ENCODE peak calls at places on chromosomes 4 and X, in seven cellular contexts. One of them, this sample, is unnamed.

GRCh38 chr4:138178566-138178965 is 63.6 kb downstream of the SLC7A11 start:
- DNase-seq in mesenchymal stem cell: no peak
- DNase-seq in IMR-90: peak
- DNase-seq in neuronal stem cell: no peak
- DNase-seq in trophoblast cell: no peak
- DNase-seq in H9: no peak
- DNase-seq in H1: no peak
- DNase-seq in this sample: no peak

GRCh38 chrX:23292979-23293651 is 41.5 kb upstream of the PTCHD1 start:
- DNase-seq in H9: no peak
- DNase-seq in trophoblast cell: no peak
- DNase-seq in H1: no peak
- DNase-seq in IMR-90: no peak
- DNase-seq in mesenchymal stem cell: no peak
- DNase-seq in neuronal stem cell: no peak
- DNase-seq in this sample: no peak

GRCh38 chr4:2423695-2424094 is 4.9 kb downstream of the CFAP99 start:
- DNase-seq in IMR-90: no peak
- DNase-seq in H9: no peak
- DNase-seq in mesenchymal stem cell: no peak
- DNase-seq in trophoblast cell: no peak
- DNase-seq in neuronal stem cell: no peak
- DNase-seq in H1: no peak
- DNase-seq in this sample: no peak

GRCh38 chr4:6308890-6309643 is 39.4 kb downstream of the WFS1 start:
- DNase-seq in trophoblast cell: no peak
- DNase-seq in IMR-90: no peak
- DNase-seq in H1: no peak
- DNase-seq in H9: peak
- DNase-seq in neuronal stem cell: peak
- DNase-seq in mesenchymal stem cell: no peak
- DNase-seq in this sample: peak

GRCh38 chrX:9844936-9845573 is 58.8 kb downstream of the SHROOM2 start:
- DNase-seq in IMR-90: no peak
- DNase-seq in trophoblast cell: no peak
- DNase-seq in mesenchymal stem cell: peak
- DNase-seq in H1: no peak
- DNase-seq in H9: no peak
- DNase-seq in neuronal stem cell: no peak
- DNase-seq in this sample: no peak

GRCh38 chr4:7358100-7358735 is 76.5 kb downstream of the PSAPL1 start:
- DNase-seq in H1: no peak
- DNase-seq in neuronal stem cell: no peak
- DNase-seq in mesenchymal stem cell: peak
- DNase-seq in IMR-90: peak
- DNase-seq in H9: no peak
- DNase-seq in trophoblast cell: peak
- DNase-seq in this sample: peak

GRCh38 chr4:138898282-138898681 is 117.3 kb upstream of the NOCT start:
- DNase-seq in trophoblast cell: peak
- DNase-seq in H1: no peak
- DNase-seq in neuronal stem cell: no peak
- DNase-seq in IMR-90: peak
- DNase-seq in mesenchymal stem cell: peak
- DNase-seq in H9: no peak
- DNase-seq in this sample: peak

GRCh38 chr4:8862800-8863758 is 8.6 kb downstream of the HMX1 start:
- DNase-seq in H1: no peak
- DNase-seq in mesenchymal stem cell: no peak
- DNase-seq in H9: no peak
- DNase-seq in trophoblast cell: no peak
- DNase-seq in neuronal stem cell: no peak
- DNase-seq in IMR-90: no peak
- DNase-seq in this sample: no peak

GRCh38 chr4:1201851-1202525 is 29.6 kb upstream of the SPON2 start:
- DNase-seq in H9: no peak
- DNase-seq in IMR-90: peak
- DNase-seq in H1: no peak
- DNase-seq in trophoblast cell: no peak
- DNase-seq in mesenchymal stem cell: peak
- DNase-seq in neuronal stem cell: no peak
- DNase-seq in this sample: no peak

GRCh38 chrX:115268421-115268820 is 21.1 kb upstream of the LUZP4 start:
- DNase-seq in mesenchymal stem cell: no peak
- DNase-seq in H1: no peak
- DNase-seq in neuronal stem cell: no peak
- DNase-seq in trophoblast cell: no peak
- DNase-seq in H9: no peak
- DNase-seq in IMR-90: peak
- DNase-seq in this sample: peak

GRCh38 chr4:125181804-125182203 is 133.0 kb upstream of the FAT4 start:
- DNase-seq in neuronal stem cell: no peak
- DNase-seq in trophoblast cell: no peak
- DNase-seq in mesenchymal stem cell: no peak
- DNase-seq in H9: no peak
- DNase-seq in IMR-90: no peak
- DNase-seq in H1: no peak
- DNase-seq in this sample: no peak

GRCh38 chr4:144695721-144696120 is 49.8 kb downstream of the HHIP start:
- DNase-seq in neuronal stem cell: no peak
- DNase-seq in H1: no peak
- DNase-seq in H9: no peak
- DNase-seq in trophoblast cell: no peak
- DNase-seq in IMR-90: no peak
- DNase-seq in mesenchymal stem cell: no peak
- DNase-seq in this sample: no peak

GRCh38 chrX:24733111-24733510 is 39.4 kb downstream of the POLA1 start:
- DNase-seq in H9: no peak
- DNase-seq in IMR-90: no peak
- DNase-seq in H1: no peak
- DNase-seq in neuronal stem cell: no peak
- DNase-seq in trophoblast cell: no peak
- DNase-seq in mesenchymal stem cell: no peak
- DNase-seq in this sample: no peak

GRCh38 chrX:65695849-65696248 is 28.4 kb downstream of the MSN start:
- DNase-seq in neuronal stem cell: no peak
- DNase-seq in H9: no peak
- DNase-seq in IMR-90: no peak
- DNase-seq in H1: no peak
- DNase-seq in trophoblast cell: no peak
- DNase-seq in mesenchymal stem cell: no peak
- DNase-seq in this sample: no peak
- H2BK120ac ChIP-seq in neuronal stem cell: no peak
- H2BK120ac ChIP-seq in H9: no peak
- H2BK120ac ChIP-seq in IMR-90: no peak
- H2BK120ac ChIP-seq in H1: no peak
- H2BK120ac ChIP-seq in trophoblast cell: no peak
- H2BK120ac ChIP-seq in mesenchymal stem cell: no peak
- H2BK120ac ChIP-seq in this sample: no peak

GRCh38 chr4:13908455-13908854 is 280.9 kb upstream of the BOD1L1 start:
- DNase-seq in H9: no peak
- DNase-seq in trophoblast cell: no peak
- DNase-seq in neuronal stem cell: no peak
- DNase-seq in IMR-90: no peak
- DNase-seq in H1: no peak
- DNase-seq in mesenchymal stem cell: no peak
- DNase-seq in this sample: no peak

GRCh38 chr4:13912966-13913365 is 285.4 kb upstream of the BOD1L1 start:
- DNase-seq in H1: no peak
- DNase-seq in H9: no peak
- DNase-seq in IMR-90: peak
- DNase-seq in trophoblast cell: no peak
- DNase-seq in neuronal stem cell: no peak
- DNase-seq in mesenchymal stem cell: peak
- DNase-seq in this sample: no peak

GRCh38 chr4:13910556-13910955 is 283.0 kb upstream of the BOD1L1 start:
- DNase-seq in mesenchymal stem cell: no peak
- DNase-seq in H9: no peak
- DNase-seq in neuronal stem cell: no peak
- DNase-seq in trophoblast cell: no peak
- DNase-seq in H1: no peak
- DNase-seq in IMR-90: no peak
- DNase-seq in this sample: no peak

GRCh38 chr4:13912436-13912835 is 284.9 kb upstream of the BOD1L1 start:
- DNase-seq in mesenchymal stem cell: no peak
- DNase-seq in trophoblast cell: no peak
- DNase-seq in H1: no peak
- DNase-seq in IMR-90: peak
- DNase-seq in H9: no peak
- DNase-seq in neuronal stem cell: no peak
- DNase-seq in this sample: peak

GRCh38 chr4:13911256-13911655 is 283.7 kb upstream of the BOD1L1 start:
- DNase-seq in mesenchymal stem cell: no peak
- DNase-seq in trophoblast cell: no peak
- DNase-seq in neuronal stem cell: no peak
- DNase-seq in H1: no peak
- DNase-seq in H9: no peak
- DNase-seq in IMR-90: no peak
- DNase-seq in this sample: no peak
- H2BK120ac ChIP-seq in mesenchymal stem cell: no peak
- H2BK120ac ChIP-seq in trophoblast cell: no peak
- H2BK120ac ChIP-seq in neuronal stem cell: no peak
- H2BK120ac ChIP-seq in H1: no peak
- H2BK120ac ChIP-seq in H9: no peak
- H2BK120ac ChIP-seq in IMR-90: peak
- H2BK120ac ChIP-seq in this sample: no peak

DNA sequence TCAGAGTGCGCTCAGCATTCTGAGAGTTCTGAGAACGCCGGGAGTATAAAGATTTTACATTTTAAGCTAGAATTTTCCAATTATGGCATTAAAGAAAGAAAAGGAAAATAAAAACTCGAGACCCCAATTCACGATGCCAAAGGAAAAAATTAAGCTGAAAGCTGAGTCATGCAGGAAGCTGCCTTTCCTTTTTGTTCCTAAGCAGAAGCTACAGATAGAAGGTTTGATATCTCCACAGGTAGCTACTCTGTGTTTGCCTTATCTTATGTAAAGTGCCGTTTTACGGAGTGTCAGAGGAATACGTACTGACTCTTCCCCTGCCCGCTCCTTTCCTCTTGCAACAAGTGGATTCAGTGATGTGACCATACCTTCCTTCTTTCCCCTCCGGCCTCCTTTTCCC is 10.8 kb upstream of the SORBS2 start:
- DNase-seq in IMR-90: no peak
- DNase-seq in H9: no peak
- DNase-seq in neuronal stem cell: no peak
- DNase-seq in trophoblast cell: no peak
- DNase-seq in H1: no peak
- DNase-seq in mesenchymal stem cell: no peak
- DNase-seq in this sample: peak
- H2BK120ac ChIP-seq in IMR-90: no peak
- H2BK120ac ChIP-seq in H9: no peak
- H2BK120ac ChIP-seq in neuronal stem cell: no peak
- H2BK120ac ChIP-seq in trophoblast cell: no peak
- H2BK120ac ChIP-seq in H1: peak
- H2BK120ac ChIP-seq in mesenchymal stem cell: no peak
- H2BK120ac ChIP-seq in this sample: peak

GRCh38 chr4:15013585-15013984 is 11.3 kb downstream of the CPEB2 start:
- DNase-seq in H1: no peak
- DNase-seq in neuronal stem cell: no peak
- DNase-seq in mesenchymal stem cell: no peak
- DNase-seq in IMR-90: no peak
- DNase-seq in H9: no peak
- DNase-seq in trophoblast cell: no peak
- DNase-seq in this sample: no peak

GRCh38 chr4:15010038-15010585 is 7.8 kb downstream of the CPEB2 start:
- DNase-seq in neuronal stem cell: no peak
- DNase-seq in H9: no peak
- DNase-seq in mesenchymal stem cell: no peak
- DNase-seq in trophoblast cell: no peak
- DNase-seq in IMR-90: no peak
- DNase-seq in H1: no peak
- DNase-seq in this sample: no peak

GRCh38 chr4:15007201-15007600 is 4.9 kb downstream of the CPEB2 start:
- DNase-seq in neuronal stem cell: no peak
- DNase-seq in H1: no peak
- DNase-seq in trophoblast cell: no peak
- DNase-seq in mesenchymal stem cell: no peak
- DNase-seq in H9: no peak
- DNase-seq in IMR-90: no peak
- DNase-seq in this sample: peak

GRCh38 chr4:15012017-15012788 is 9.9 kb downstream of the CPEB2 start:
- DNase-seq in trophoblast cell: no peak
- DNase-seq in IMR-90: no peak
- DNase-seq in H9: no peak
- DNase-seq in neuronal stem cell: no peak
- DNase-seq in H1: no peak
- DNase-seq in mesenchymal stem cell: no peak
- DNase-seq in this sample: no peak

GRCh38 chr4:15011166-15011565 is 8.9 kb downstream of the CPEB2 start:
- DNase-seq in H1: no peak
- DNase-seq in trophoblast cell: no peak
- DNase-seq in IMR-90: no peak
- DNase-seq in neuronal stem cell: no peak
- DNase-seq in H9: no peak
- DNase-seq in mesenchymal stem cell: no peak
- DNase-seq in this sample: no peak
- H2BK120ac ChIP-seq in H1: no peak
- H2BK120ac ChIP-seq in trophoblast cell: no peak
- H2BK120ac ChIP-seq in IMR-90: no peak
- H2BK120ac ChIP-seq in neuronal stem cell: no peak
- H2BK120ac ChIP-seq in H9: no peak
- H2BK120ac ChIP-seq in mesenchymal stem cell: no peak
- H2BK120ac ChIP-seq in this sample: no peak

GRCh38 chr4:164601653-164602052 is 152.3 kb upstream of the SMIM31 start:
- DNase-seq in neuronal stem cell: no peak
- DNase-seq in trophoblast cell: no peak
- DNase-seq in mesenchymal stem cell: no peak
- DNase-seq in H1: no peak
- DNase-seq in IMR-90: no peak
- DNase-seq in H9: no peak
- DNase-seq in this sample: no peak
- H2BK120ac ChIP-seq in neuronal stem cell: no peak
- H2BK120ac ChIP-seq in trophoblast cell: no peak
- H2BK120ac ChIP-seq in mesenchymal stem cell: no peak
- H2BK120ac ChIP-seq in H1: no peak
- H2BK120ac ChIP-seq in IMR-90: no peak
- H2BK120ac ChIP-seq in H9: no peak
- H2BK120ac ChIP-seq in this sample: no peak